ENCODE peak calls at places on chromosomes 11 and 22, in six cellular contexts. D, H, M, Q, I and W are unnamed samples.

GRCh38 chr11:78424334-78425270 is 7.0 kb upstream of the GAB2 start:
- DNase-seq in D (no peak), H (peak), M (no peak), Q (no peak), I (no peak), W (no peak)

GRCh38 chr11:121321614-121322243 is 29.2 kb downstream of the SC5D start:
- DNase-seq in D (peak), H (no peak), M (no peak), Q (no peak), I (no peak), W (no peak)

GRCh38 chr11:75635009-75635909 is 33.6 kb downstream of the MAP6 start:
- DNase-seq in D (peak), H (no peak), M (no peak), Q (no peak), I (no peak), W (no peak)

GRCh38 chr11:105211806-105212531 is 72.4 kb upstream of the CARD18 start:
- DNase-seq in D (no peak), H (peak), M (no peak), Q (no peak), I (no peak), W (no peak)

GRCh38 chr11:1205121-1205986 is 17.5 kb upstream of the MUC5B start:
- DNase-seq in D (no peak), H (no peak), M (peak), Q (no peak), I (no peak), W (no peak)

GRCh38 chr11:13012037-13012693 is 3.0 kb downstream of the RASSF10 start:
- DNase-seq in D (no peak), H (no peak), M (peak), Q (no peak), I (no peak), W (no peak)

GRCh38 chr22:22710719-22711531 is 66.5 kb downstream of the GGTLC2 start:
- DNase-seq in D (peak), H (peak), M (peak), Q (peak), I (no peak), W (no peak)

GRCh38 chr11:57493507-57494503 is 21.7 kb downstream of the SLC43A1 start:
- DNase-seq in D (peak), H (peak), M (peak), Q (no peak), I (no peak), W (no peak)

GRCh38 chr11:78654071-78654470 is 79.4 kb upstream of the NARS2 start:
- DNase-seq in D (no peak), H (no peak), M (no peak), Q (peak), I (no peak), W (no peak)

GRCh38 chr11:62394825-62395538 is 23.9 kb upstream of the SCGB1A1 start:
- DNase-seq in D (peak), H (peak), M (no peak), Q (peak), I (peak), W (peak)

GRCh38 chr11:70466154-70466553 is 67.8 kb downstream of the CTTN start:
- DNase-seq in D (no peak), H (no peak), M (no peak), Q (no peak), I (no peak), W (no peak)

GRCh38 chr11:109511598-109511997 is 89.6 kb downstream of the C11orf87 start:
- DNase-seq in D (no peak), H (no peak), M (no peak), Q (no peak), I (no peak), W (no peak)

GRCh38 chr11:83222499-83222898 is 29.0 kb downstream of the ANKRD42 start:
- DNase-seq in D (no peak), H (no peak), M (no peak), Q (no peak), I (no peak), W (no peak)